ENCODE peak calls at places on chromosomes 7 and 10, in four cellular contexts. S is A172, U is ELR, F is Ammon's horn. X is an unnamed sample.

GRCh38 chr7:70384891-70385290 is 747.1 kb upstream of the GALNT17 start:
- DNase-seq in U (no peak), S (peak), F (no peak), X (peak)

GRCh38 chr10:22723343-22723779 is 9.0 kb upstream of the PIP4K2A start:
- DNase-seq in F (peak), U (no peak), S (no peak), X (no peak)

GRCh38 chr10:118983263-118983662 is 46.3 kb upstream of the NANOS1 start:
- DNase-seq in F (no peak), S (peak), U (no peak), X (no peak)

GRCh38 chr7:134834689-134835462 is 55.4 kb downstream of the CALD1 start:
- DNase-seq in F (no peak), U (peak), S (no peak), X (no peak)

GRCh38 chr10:108970016-108970415 is 953.3 kb downstream of the XPNPEP1 start:
- DNase-seq in S (peak), F (no peak), U (peak), X (no peak)

GRCh38 chr7:38054199-38054598 is 123.8 kb upstream of the STARD3NL start:
- DNase-seq in S (no peak), F (no peak), U (no peak), X (no peak)

GRCh38 chr10:114577133-114577532 is 80.9 kb downstream of the ABLIM1 start:
- DNase-seq in F (no peak), S (peak), U (peak), X (peak)

GRCh38 chr10:108327706-108328105 is 1163.2 kb upstream of the SORCS1 start:
- DNase-seq in U (peak), S (peak), F (no peak), X (peak)

GRCh38 chr10:52778511-52779392 is 6.2 kb upstream of the MBL2 start:
- DNase-seq in S (peak), F (peak), U (peak), X (no peak)

GRCh38 chr7:151377406-151377805 is 32.4 kb downstream of the WDR86 start:
- DNase-seq in U (no peak), S (no peak), F (no peak), X (no peak)

GRCh38 chr7:28700790-28701203 is 257.3 kb downstream of the TRIL start:
- DNase-seq in U (no peak), F (no peak), S (peak), X (no peak)

GRCh38 chr7:84914598-84914997 is 272.3 kb downstream of the SEMA3D start:
- DNase-seq in F (no peak), U (peak), S (peak), X (no peak)

GRCh38 chr10:15879663-15880062 is 19.4 kb upstream of the MINDY3 start:
- DNase-seq in U (no peak), F (peak), S (no peak), X (no peak)

GRCh38 chr7:66277492-66277891 is 72.4 kb downstream of the TPST1 start:
- DNase-seq in U (peak), S (no peak), F (no peak), X (no peak)

GRCh38 chr10:120613180-120613579 is 156.2 kb downstream of the PLPP4 start:
- DNase-seq in F (no peak), S (no peak), U (no peak), X (peak)

X was measured in mammary epithelial cell.